ENCODE peak calls at places on chromosomes 12 and 14, in six cellular contexts. R is left ventricle myocardium inferior, Q is cardiac muscle cell, E is upper lobe of right lung, A is mesenchymal stem cell, B is right lobe of liver. F is an unnamed sample.
A peak's percentile ranks its signal among the peaks of the same experiment; 100 is the strongest.

GRCh38 chr14:29458547-29458946 is 469.1 kb downstream of the PRKD1 start:
- DNase-seq in R (no peak), Q (no peak), E (no peak), A (no peak), B (no peak), F (no peak)

GRCh38 chr12:104485651-104486341 is 29.0 kb downstream of the CHST11 start:
- DNase-seq in R (no peak), Q (no peak), E (no peak), A (no peak), B (no peak), F (peak; percentile 56)

GRCh38 chr14:55339770-55340169 is 68.5 kb downstream of the FBXO34 start:
- DNase-seq in R (no peak), Q (peak; percentile 9), E (no peak), A (no peak), B (no peak), F (peak; percentile 48)

GRCh38 chr12:93573552-93574223 is 1.2 kb downstream of the SOCS2 start:
- DNase-seq in R (no peak), Q (no peak), E (no peak), A (peak; percentile 50), B (no peak), F (no peak)

GRCh38 chr12:53325539-53326061 is 4.2 kb upstream of the AAAS start:
- DNase-seq in R (peak; percentile 38), Q (no peak), E (peak; percentile 70), A (peak; percentile 24), B (peak; percentile 63), F (no peak)

GRCh38 chr12:54349658-54350057 is 14.6 kb downstream of the GPR84 start:
- DNase-seq in R (no peak), Q (no peak), E (no peak), A (no peak), B (no peak), F (no peak)

GRCh38 chr14:100530270-100531072 is 56.7 kb downstream of the BEGAIN start:
- DNase-seq in R (peak; percentile 4), Q (no peak), E (peak; percentile 62), A (no peak), B (peak; percentile 46), F (no peak)

GRCh38 chr14:20986811-20987210 is 3.0 kb upstream of the METTL17 start:
- DNase-seq in R (no peak), Q (peak; percentile 94), E (no peak), A (peak; percentile 91), B (no peak), F (peak; percentile 75)

GRCh38 chr12:70122804-70123203 is 120.4 kb upstream of the CNOT2 start:
- DNase-seq in R (no peak), Q (no peak), E (no peak), A (no peak), B (no peak), F (no peak)

GRCh38 chr14:95121911-95122696 is 35.2 kb downstream of the DICER1 start:
- DNase-seq in R (no peak), Q (no peak), E (no peak), A (no peak), B (no peak), F (no peak)

GRCh38 chr12:120190386-120190785 is 4.1 kb downstream of the GCN1 start:
- DNase-seq in R (no peak), Q (no peak), E (no peak), A (no peak), B (no peak), F (no peak)

GRCh38 chr14:35400707-35401421 is 3.7 kb downstream of the NFKBIA start:
- DNase-seq in R (no peak), Q (peak; percentile 62), E (peak; percentile 69), A (peak; percentile 81), B (no peak), F (peak; percentile 77)

GRCh38 chr14:69358233-69358963 is 39.7 kb downstream of the ERH start:
- DNase-seq in R (no peak), Q (no peak), E (no peak), A (no peak), B (no peak), F (no peak)

GRCh38 chr14:26377150-26377549 is 220.7 kb downstream of the NOVA1 start:
- DNase-seq in R (no peak), Q (no peak), E (no peak), A (no peak), B (no peak), F (peak; percentile 15)

GRCh38 chr12:122028165-122028591 is 6.5 kb downstream of the BCL7A start:
- DNase-seq in R (no peak), Q (no peak), E (no peak), A (no peak), B (no peak), F (no peak)

GRCh38 chr14:73785336-73785833 is 66.2 kb upstream of the PTGR2 start:
- DNase-seq in R (no peak), Q (peak; percentile 85), E (no peak), A (peak; percentile 97), B (no peak), F (no peak)

GRCh38 chr14:48398675-48399282 is 723.4 kb upstream of the MDGA2 start:
- DNase-seq in R (no peak), Q (peak; percentile 36), E (no peak), A (peak; percentile 68), B (no peak), F (no peak)

GRCh38 chr12:127998936-127999467 is 268.0 kb upstream of the TMEM132C start:
- DNase-seq in R (no peak), Q (no peak), E (no peak), A (no peak), B (no peak), F (no peak)

GRCh38 chr12:49094104-49094948 is at the start of gene DHH:
- DNase-seq in R (peak; percentile 43), Q (peak; percentile 16), E (peak; percentile 74), A (peak; percentile 21), B (no peak), F (no peak)

GRCh38 chr14:43413094-43413493 is 1094.0 kb downstream of the FSCB start:
- DNase-seq in R (no peak), Q (no peak), E (no peak), A (no peak), B (no peak), F (no peak)

GRCh38 chr14:74475678-74476077 is 17.4 kb downstream of the NPC2 start:
- DNase-seq in R (no peak), Q (peak; percentile 63), E (no peak), A (no peak), B (no peak), F (no peak)

GRCh38 chr14:99026471-99026870 is 245.5 kb downstream of the BCL11B start:
- DNase-seq in R (no peak), Q (no peak), E (no peak), A (no peak), B (no peak), F (no peak)

GRCh38 chr12:121246893-121247557 is 37.1 kb downstream of the P2RX4 start:
- DNase-seq in R (no peak), Q (no peak), E (no peak), A (no peak), B (no peak), F (no peak)

GRCh38 chr12:28190321-28191017 is at the start of gene CCDC91:
- DNase-seq in R (peak; percentile 85), Q (peak; percentile 90), E (peak; percentile 96), A (peak; percentile 88), B (peak; percentile 90), F (peak; percentile 85)

GRCh38 chr12:28191690-28192089 is 1.4 kb downstream of the CCDC91 start:
- DNase-seq in R (no peak), Q (peak; percentile 40), E (no peak), A (peak; percentile 55), B (no peak), F (no peak)

GRCh38 chr12:28189774-28190320 is 409 bp upstream of the CCDC91 start:
- DNase-seq in R (no peak), Q (no peak), E (no peak), A (no peak), B (no peak), F (peak; percentile 2)

GRCh38 chr12:28191018-28191595 is 851 bp downstream of the CCDC91 start:
- DNase-seq in R (no peak), Q (no peak), E (no peak), A (no peak), B (no peak), F (peak; percentile 26)

DNA sequence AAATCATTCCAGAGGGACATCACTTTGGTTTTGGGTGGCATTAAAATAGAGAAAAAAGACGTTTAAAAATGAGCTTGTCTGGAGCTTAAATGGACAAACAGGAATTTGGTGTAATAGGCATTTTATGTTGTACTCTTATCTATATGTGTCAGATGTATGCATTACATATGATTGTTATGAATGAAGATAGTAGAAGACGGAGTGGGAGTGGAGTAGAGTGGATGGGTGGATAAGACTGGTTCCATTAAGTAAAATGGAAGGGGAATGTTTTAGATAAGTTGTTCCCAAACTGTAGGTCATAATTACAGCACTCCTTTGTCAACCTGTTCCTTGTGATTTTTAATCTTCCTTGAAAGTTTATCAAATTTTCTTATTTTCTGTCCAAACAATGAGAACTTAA is 1.9 kb downstream of the CCDC91 start:
- DNase-seq in R (no peak), Q (no peak), E (no peak), A (no peak), B (no peak), F (no peak)
- H3K4me3 ChIP-seq in R (no peak overlapping the region), Q (no peak overlapping the region), E (no peak overlapping the region), A (no peak overlapping the region), B (no peak overlapping the region), F (no peak overlapping the region)

GRCh38 chr12:118375348-118375747 is 1.0 kb upstream of the SUDS3 start:
- DNase-seq in R (no peak), Q (no peak), E (no peak), A (no peak), B (no peak), F (no peak)
- H3K27ac ChIP-seq in R (peak overlapping the region; percentile 95), Q (peak overlapping the region; percentile 18), E (peak overlapping the region; percentile 97), A (no peak overlapping the region), B (peak overlapping the region; percentile 98), F (no peak overlapping the region)

GRCh38 chr14:75718199-75718598 is 57.2 kb downstream of the TTLL5 start:
- DNase-seq in R (no peak), Q (no peak), E (no peak), A (no peak), B (no peak), F (no peak)

GRCh38 chr14:75717729-75718128 is 56.7 kb downstream of the TTLL5 start:
- DNase-seq in R (no peak), Q (no peak), E (no peak), A (no peak), B (peak; percentile 75), F (no peak)

GRCh38 chr14:75723716-75724115 is 62.7 kb downstream of the TTLL5 start:
- DNase-seq in R (no peak), Q (peak; percentile 77), E (no peak), A (peak; percentile 20), B (no peak), F (no peak)

GRCh38 chr14:75724414-75725204 is 63.6 kb downstream of the TTLL5 start:
- DNase-seq in R (peak; percentile 41), Q (no peak), E (no peak), A (no peak), B (no peak), F (no peak)

DNA sequence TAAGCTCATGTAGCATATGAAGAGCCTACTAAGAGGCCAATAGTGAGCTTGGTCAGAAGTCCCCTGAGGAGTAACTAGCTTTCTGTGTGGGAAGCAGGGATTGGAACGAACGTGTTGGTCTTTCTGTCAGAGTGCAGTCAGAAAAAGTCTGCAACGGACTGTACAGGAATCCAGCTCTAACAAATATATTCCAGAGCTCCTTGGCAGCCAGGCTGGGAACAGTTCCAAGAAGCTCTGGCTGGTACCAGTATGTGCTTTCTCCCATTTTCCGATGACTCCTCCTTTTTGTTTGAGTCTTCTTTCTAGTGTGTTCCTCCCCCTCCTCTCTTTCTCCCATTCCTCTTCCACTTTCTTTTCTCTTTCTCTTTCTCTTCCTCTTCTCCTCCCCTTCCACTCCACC is 59.8 kb downstream of the TTLL5 start:
- DNase-seq in R (peak; percentile 55), Q (peak; percentile 91), E (no peak), A (peak; percentile 32), B (peak; percentile 71), F (no peak)
- H3K4me3 ChIP-seq in R (peak overlapping the region; percentile 11), Q (no peak overlapping the region), E (no peak overlapping the region), A (no peak overlapping the region), B (no peak overlapping the region), F (no peak overlapping the region)

GRCh38 chr14:61362072-61362750 is 40.8 kb downstream of the PRKCH start:
- DNase-seq in R (no peak), Q (no peak), E (no peak), A (no peak), B (no peak), F (no peak)
- H3K27ac ChIP-seq in R (peak overlapping the region; percentile 9), Q (no peak overlapping the region), E (no peak overlapping the region), A (no peak overlapping the region), B (no peak overlapping the region), F (no peak overlapping the region)

F was measured in HL-60.